ENCODE peak calls at places on chromosome 6, in five cellular contexts. One of them, this sample, is unnamed.

GRCh38 chr6:147999001-147999540 is 343.6 kb upstream of the SASH1 start:
- DNase-seq in cardiac fibroblast: no peak
- DNase-seq in omental fat pad: no peak
- DNase-seq in hippocampal formation: no peak
- DNase-seq in activated CD8-positive, alpha-beta memory T cell treated with anti-CD3 and anti-CD28 coated beads for 4 hours: no peak
- DNase-seq in this sample: no peak

GRCh38 chr6:102197211-102197610 is 803.7 kb downstream of the GRIK2 start:
- DNase-seq in cardiac fibroblast: no peak
- DNase-seq in omental fat pad: no peak
- DNase-seq in hippocampal formation: no peak
- DNase-seq in activated CD8-positive, alpha-beta memory T cell treated with anti-CD3 and anti-CD28 coated beads for 4 hours: no peak
- DNase-seq in this sample: no peak

GRCh38 chr6:132604635-132605150 is 15.2 kb upstream of the TAAR5 start:
- DNase-seq in cardiac fibroblast: no peak
- DNase-seq in omental fat pad: no peak
- DNase-seq in hippocampal formation: no peak
- DNase-seq in activated CD8-positive, alpha-beta memory T cell treated with anti-CD3 and anti-CD28 coated beads for 4 hours: no peak
- DNase-seq in this sample: no peak

GRCh38 chr6:26328265-26328844 is 36.6 kb upstream of the BTN3A2 start:
- DNase-seq in cardiac fibroblast: peak
- DNase-seq in omental fat pad: no peak
- DNase-seq in hippocampal formation: no peak
- DNase-seq in activated CD8-positive, alpha-beta memory T cell treated with anti-CD3 and anti-CD28 coated beads for 4 hours: no peak
- DNase-seq in this sample: no peak

GRCh38 chr6:135380793-135381192 is 116.7 kb downstream of the AHI1 start:
- DNase-seq in cardiac fibroblast: no peak
- DNase-seq in omental fat pad: no peak
- DNase-seq in hippocampal formation: no peak
- DNase-seq in activated CD8-positive, alpha-beta memory T cell treated with anti-CD3 and anti-CD28 coated beads for 4 hours: no peak
- DNase-seq in this sample: no peak

GRCh38 chr6:36829919-36830544 is 9.2 kb downstream of the CPNE5 start:
- DNase-seq in cardiac fibroblast: no peak
- DNase-seq in omental fat pad: no peak
- DNase-seq in hippocampal formation: peak
- DNase-seq in activated CD8-positive, alpha-beta memory T cell treated with anti-CD3 and anti-CD28 coated beads for 4 hours: no peak
- DNase-seq in this sample: no peak

GRCh38 chr6:13404115-13404891 is 76.0 kb upstream of the TBC1D7 start:
- DNase-seq in cardiac fibroblast: peak
- DNase-seq in omental fat pad: no peak
- DNase-seq in hippocampal formation: no peak
- DNase-seq in activated CD8-positive, alpha-beta memory T cell treated with anti-CD3 and anti-CD28 coated beads for 4 hours: no peak
- DNase-seq in this sample: no peak

GRCh38 chr6:69780585-69781178 is 16.1 kb downstream of the LMBRD1 start:
- DNase-seq in cardiac fibroblast: no peak
- DNase-seq in omental fat pad: no peak
- DNase-seq in hippocampal formation: no peak
- DNase-seq in activated CD8-positive, alpha-beta memory T cell treated with anti-CD3 and anti-CD28 coated beads for 4 hours: no peak
- DNase-seq in this sample: no peak

GRCh38 chr6:6987749-6988148 is 120.0 kb upstream of the RREB1 start:
- DNase-seq in cardiac fibroblast: no peak
- DNase-seq in omental fat pad: no peak
- DNase-seq in hippocampal formation: no peak
- DNase-seq in activated CD8-positive, alpha-beta memory T cell treated with anti-CD3 and anti-CD28 coated beads for 4 hours: no peak
- DNase-seq in this sample: no peak

GRCh38 chr6:158009935-158010585 is 28.4 kb downstream of the SYNJ2 start:
- DNase-seq in cardiac fibroblast: no peak
- DNase-seq in omental fat pad: no peak
- DNase-seq in hippocampal formation: no peak
- DNase-seq in activated CD8-positive, alpha-beta memory T cell treated with anti-CD3 and anti-CD28 coated beads for 4 hours: no peak
- DNase-seq in this sample: no peak

GRCh38 chr6:42418739-42419138 is 33.0 kb downstream of the TRERF1 start:
- DNase-seq in cardiac fibroblast: no peak
- DNase-seq in omental fat pad: no peak
- DNase-seq in hippocampal formation: no peak
- DNase-seq in activated CD8-positive, alpha-beta memory T cell treated with anti-CD3 and anti-CD28 coated beads for 4 hours: no peak
- DNase-seq in this sample: no peak

GRCh38 chr6:37145443-37145842 is 24.5 kb upstream of the PIM1 start:
- DNase-seq in cardiac fibroblast: no peak
- DNase-seq in omental fat pad: no peak
- DNase-seq in hippocampal formation: no peak
- DNase-seq in activated CD8-positive, alpha-beta memory T cell treated with anti-CD3 and anti-CD28 coated beads for 4 hours: no peak
- DNase-seq in this sample: no peak

GRCh38 chr6:152948150-152948768 is 34.6 kb downstream of the FBXO5 start:
- DNase-seq in cardiac fibroblast: peak
- DNase-seq in omental fat pad: no peak
- DNase-seq in hippocampal formation: peak
- DNase-seq in activated CD8-positive, alpha-beta memory T cell treated with anti-CD3 and anti-CD28 coated beads for 4 hours: no peak
- DNase-seq in this sample: no peak

GRCh38 chr6:7108196-7108963 is 619 bp downstream of the RREB1 start:
- DNase-seq in cardiac fibroblast: peak
- DNase-seq in omental fat pad: no peak
- DNase-seq in hippocampal formation: no peak
- DNase-seq in activated CD8-positive, alpha-beta memory T cell treated with anti-CD3 and anti-CD28 coated beads for 4 hours: no peak
- DNase-seq in this sample: no peak

GRCh38 chr6:125421853-125422252 is 120.1 kb upstream of the HDDC2 start:
- DNase-seq in cardiac fibroblast: peak
- DNase-seq in omental fat pad: no peak
- DNase-seq in hippocampal formation: no peak
- DNase-seq in activated CD8-positive, alpha-beta memory T cell treated with anti-CD3 and anti-CD28 coated beads for 4 hours: no peak
- DNase-seq in this sample: peak